ENCODE peak calls at places on chromosomes 3 and 15, in seven cellular contexts. W is H9, D is IMR-90, T is mesendoderm, R is trophoblast cell, K is mesenchymal stem cell, X is H1. M is an unnamed sample.

GRCh38 chr15:92294759-92295158 is 98.9 kb upstream of the ST8SIA2 start:
- DNase-seq in W (no peak), D (no peak), K (no peak), T (no peak), R (no peak), X (no peak), M (no peak)

GRCh38 chr3:65597225-65597951 is 441.3 kb downstream of the MAGI1 start:
- DNase-seq in K (no peak), T (peak), R (no peak), D (peak), X (peak), W (peak), M (peak)

GRCh38 chr3:189142527-189142926 is 29.2 kb upstream of the TPRG1 start:
- DNase-seq in W (no peak), K (no peak), X (no peak), T (peak), R (no peak), D (no peak), M (no peak)

GRCh38 chr3:13276438-13277129 is 143.5 kb downstream of the NUP210 start:
- DNase-seq in X (no peak), K (no peak), D (no peak), R (no peak), W (no peak), T (no peak), M (no peak)

GRCh38 chr3:117281371-117281770 is 571.8 kb downstream of the TUSC7 start:
- DNase-seq in W (no peak), R (no peak), T (no peak), X (no peak), K (no peak), D (peak), M (no peak)

GRCh38 chr3:44968447-44968858 is 7.5 kb downstream of the ZDHHC3 start:
- DNase-seq in K (no peak), W (no peak), R (no peak), T (no peak), D (no peak), X (no peak), M (no peak)

GRCh38 chr15:34987182-34987488 is 952 bp downstream of the ZNF770 start:
- DNase-seq in R (no peak), W (no peak), X (no peak), D (no peak), T (peak), K (peak), M (no peak)

GRCh38 chr3:41053220-41053619 is 146.1 kb upstream of the CTNNB1 start:
- DNase-seq in D (no peak), R (no peak), X (no peak), K (no peak), W (no peak), T (no peak), M (no peak)

GRCh38 chr3:58090351-58090750 is 82.1 kb downstream of the FLNB start:
- DNase-seq in D (peak), R (peak), X (no peak), T (no peak), W (no peak), K (peak), M (no peak)

GRCh38 chr3:111797035-111797717 is 61.9 kb upstream of the PHLDB2 start:
- DNase-seq in R (peak), X (no peak), T (no peak), W (no peak), K (no peak), D (no peak), M (no peak)

GRCh38 chr15:78685157-78685830 is 44.3 kb upstream of the CHRNB4 start:
- DNase-seq in K (no peak), T (peak), X (peak), R (no peak), W (no peak), D (no peak), M (no peak)

GRCh38 chr3:75171632-75172230 is 492.4 kb upstream of the FRG2C start:
- DNase-seq in R (peak), D (peak), T (peak), X (no peak), W (no peak), K (peak), M (no peak)

GRCh38 chr3:67349551-67350174 is 304.7 kb downstream of the SUCLG2 start:
- DNase-seq in D (peak), K (no peak), X (no peak), W (no peak), T (no peak), R (peak), M (no peak)

GRCh38 chr3:17129550-17129949 is 244.8 kb downstream of the PLCL2 start:
- DNase-seq in T (no peak), R (no peak), W (no peak), K (no peak), D (no peak), X (no peak), M (no peak)

GRCh38 chr15:92521624-92522008 is 127.9 kb downstream of the ST8SIA2 start:
- DNase-seq in T (peak), W (peak), K (peak), D (peak), X (peak), R (peak), M (peak)

GRCh38 chr3:135237371-135237770 is 442.3 kb downstream of the EPHB1 start:
- DNase-seq in D (no peak), T (peak), K (no peak), W (peak), X (peak), R (no peak), M (no peak)

GRCh38 chr3:159280792-159281191 is 478.9 kb downstream of the MFSD1 start:
- DNase-seq in W (no peak), T (no peak), X (no peak), R (no peak), D (no peak), K (no peak), M (no peak)

GRCh38 chr3:48990636-48991421 is 788 bp downstream of the P4HTM start:
- DNase-seq in W (peak), T (peak), D (no peak), K (peak), R (peak), X (peak), M (no peak)

GRCh38 chr3:171327441-171328174 is 132.6 kb downstream of the TNIK start:
- DNase-seq in T (no peak), R (no peak), D (no peak), X (no peak), K (no peak), W (no peak), M (no peak)

GRCh38 chr3:38139652-38140051 is 1.2 kb downstream of the MYD88 start:
- DNase-seq in X (peak), K (no peak), W (no peak), R (no peak), D (no peak), T (no peak), M (no peak)

GRCh38 chr3:45387636-45388348 is 584 bp upstream of the LARS2 start:
- DNase-seq in W (no peak), D (no peak), R (peak), K (no peak), X (no peak), T (no peak), M (no peak)

GRCh38 chr3:53253707-53254106 is 2.1 kb downstream of the TKT start:
- DNase-seq in K (no peak), W (no peak), R (no peak), T (no peak), D (no peak), X (no peak), M (no peak)
- H2BK5ac ChIP-seq in K (no peak), W (no peak), R (no peak), T (no peak), D (peak), X (peak), M (no peak)

GRCh38 chr15:81485806-81486205 is 111.8 kb upstream of the TMC3 start:
- DNase-seq in K (no peak), X (no peak), D (no peak), W (no peak), T (no peak), R (no peak), M (no peak)

GRCh38 chr15:81480645-81481053 is 106.6 kb upstream of the TMC3 start:
- DNase-seq in W (peak), T (peak), X (peak), K (peak), D (peak), R (peak), M (peak)

GRCh38 chr15:81483496-81483895 is 109.5 kb upstream of the TMC3 start:
- DNase-seq in T (no peak), D (no peak), W (no peak), R (no peak), K (no peak), X (no peak), M (no peak)

GRCh38 chr15:81484076-81484475 is 110.1 kb upstream of the TMC3 start:
- DNase-seq in D (no peak), R (no peak), X (no peak), W (no peak), T (no peak), K (no peak), M (no peak)

GRCh38 chr15:81481326-81481725 is 107.3 kb upstream of the TMC3 start:
- DNase-seq in T (no peak), R (no peak), D (no peak), W (no peak), X (no peak), K (no peak), M (no peak)
- H2BK5ac ChIP-seq in T (no peak), R (no peak), D (no peak), W (no peak), X (no peak), K (no peak), M (no peak)

DNA sequence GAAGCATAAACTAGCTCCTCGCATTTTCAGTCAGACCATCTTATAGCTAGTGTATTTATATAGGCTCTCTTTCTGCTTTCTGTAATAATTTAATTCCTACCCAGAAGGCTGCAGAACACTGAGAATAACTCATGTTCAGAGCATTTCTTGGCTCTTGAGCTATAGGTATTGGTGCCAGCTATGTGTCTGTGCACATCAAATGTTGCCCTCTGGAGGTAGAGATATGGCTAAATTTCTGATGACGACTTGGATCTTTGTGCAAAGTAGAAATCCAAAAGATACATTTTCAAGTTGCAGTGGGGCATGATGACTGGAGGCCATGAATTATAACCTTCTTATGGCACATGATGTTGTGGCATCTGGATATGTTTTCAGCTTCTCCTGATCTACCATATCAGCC is 336.2 kb upstream of the TPM1 start:
- DNase-seq in K (no peak), D (no peak), R (no peak), W (no peak), T (no peak), X (no peak), M (no peak)
- H2BK5ac ChIP-seq in K (no peak), D (no peak), R (no peak), W (no peak), T (no peak), X (no peak), M (no peak)

GRCh38 chr15:85062560-85062959 is 80.9 kb downstream of the PDE8A start:
- DNase-seq in D (no peak), T (no peak), W (no peak), X (no peak), K (no peak), R (no peak), M (no peak)
- H2BK5ac ChIP-seq in D (no peak), T (no peak), W (no peak), X (no peak), K (no peak), R (no peak), M (no peak)